ENCODE peak calls at places on chromosomes 13 and 19, in eight cellular contexts. T is heart left ventricle, J is ascending aorta, E is heart right ventricle, W is tibial nerve, Q is aorta, S is cardiac muscle cell, B is IMR-90. A is an unnamed sample. For H3K36me3, the result is how much of the 10 kb centered on the place peaks cover.

GRCh38 chr13:19023115-19023514 is 158.5 kb downstream of the TUBA3C start:
- DNase-seq in T (no peak), J (no peak), E (no peak), W (no peak), Q (no peak), S (no peak), B (no peak), A (no peak)

GRCh38 chr19:33297401-33298145 is 4.8 kb downstream of the CEBPA start:
- DNase-seq in T (peak), J (no peak), E (no peak), W (no peak), Q (no peak), S (no peak), B (no peak), A (peak)

GRCh38 chr19:28960986-28961705 is 251.8 kb downstream of the UQCRFS1 start:
- DNase-seq in T (no peak), J (no peak), E (no peak), W (no peak), Q (no peak), S (no peak), B (peak), A (no peak)

GRCh38 chr19:14616310-14616870 is 33.5 kb downstream of the CLEC17A start:
- DNase-seq in T (no peak), J (no peak), E (no peak), W (no peak), Q (no peak), S (no peak), B (no peak), A (no peak)

GRCh38 chr13:37748913-37749312 is 120.7 kb downstream of the TRPC4 start:
- DNase-seq in T (no peak), J (no peak), E (no peak), W (no peak), Q (no peak), S (no peak), B (no peak), A (no peak)

GRCh38 chr19:8519388-8519787 is 5.4 kb upstream of the ZNF414 start:
- DNase-seq in T (no peak), J (no peak), E (no peak), W (no peak), Q (no peak), S (no peak), B (no peak), A (no peak)

GRCh38 chr19:47075179-47075811 is 26.9 kb upstream of the TMEM160 start:
- DNase-seq in T (no peak), J (no peak), E (no peak), W (no peak), Q (no peak), S (no peak), B (peak), A (no peak)

GRCh38 chr19:52941941-52942370 is 18.7 kb upstream of the ZNF888 start:
- DNase-seq in T (no peak), J (peak), E (peak), W (no peak), Q (no peak), S (peak), B (peak), A (no peak)

GRCh38 chr13:42211704-42212103 is 60.2 kb upstream of the AKAP11 start:
- DNase-seq in T (no peak), J (no peak), E (no peak), W (no peak), Q (no peak), S (no peak), B (peak), A (no peak)

GRCh38 chr19:4719499-4719866 is 4.2 kb downstream of the DPP9 start:
- DNase-seq in T (no peak), J (no peak), E (no peak), W (no peak), Q (no peak), S (no peak), B (no peak), A (no peak)

GRCh38 chr19:4715529-4716221 is 8.0 kb downstream of the DPP9 start:
- DNase-seq in T (no peak), J (peak), E (no peak), W (no peak), Q (peak), S (no peak), B (no peak), A (no peak)

GRCh38 chr19:4720037-4720700 is 3.5 kb downstream of the DPP9 start:
- DNase-seq in T (no peak), J (no peak), E (no peak), W (no peak), Q (no peak), S (no peak), B (no peak), A (no peak)

GRCh38 chr19:4717191-4717965 is 6.3 kb downstream of the DPP9 start:
- DNase-seq in T (no peak), J (no peak), E (no peak), W (peak), Q (no peak), S (no peak), B (peak), A (peak)

DNA sequence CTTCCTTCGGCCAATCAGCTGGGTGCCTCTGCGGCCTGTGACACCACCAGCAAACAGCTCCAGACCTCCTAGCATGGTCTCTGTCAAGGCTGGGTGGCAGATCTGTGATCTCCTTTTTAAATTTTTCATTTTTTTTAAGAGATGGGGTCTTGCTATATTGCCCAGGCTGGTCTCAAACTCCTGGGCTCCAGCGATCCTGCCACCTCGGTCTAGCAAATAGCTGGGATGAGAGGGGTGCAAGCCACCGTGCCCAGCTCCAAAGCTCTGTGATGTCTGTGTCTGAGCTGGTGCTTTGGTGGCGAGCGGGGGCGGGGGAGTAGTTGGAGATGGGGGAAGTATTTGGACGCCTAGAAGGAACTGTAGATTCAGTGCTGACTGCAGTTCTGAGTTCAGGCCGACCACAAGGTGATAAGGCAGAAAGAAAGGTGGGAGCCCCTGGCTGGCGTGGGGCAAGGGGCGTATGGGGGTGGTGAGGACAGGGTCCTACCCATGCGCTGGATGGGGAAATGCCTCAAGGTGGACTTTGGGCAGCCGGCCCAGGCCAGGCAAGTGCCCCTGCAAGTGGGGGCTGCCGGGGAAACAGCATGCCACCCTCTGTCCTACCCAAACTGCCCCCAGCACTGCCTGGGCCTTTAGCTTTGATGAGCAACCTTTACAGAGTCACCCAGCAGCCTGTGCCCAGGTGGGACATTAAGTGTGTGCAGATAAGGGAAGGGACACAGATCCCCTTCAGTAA is 5.5 kb downstream of the DPP9 start:
- DNase-seq in T (no peak), J (no peak), E (no peak), W (no peak), Q (no peak), S (no peak), B (no peak), A (no peak)
- H3K36me3 ChIP-seq in T (half or more), J (under half), E (under half), W (half or more), Q (under half), S (under half), B (half or more), A (half or more)

DNA sequence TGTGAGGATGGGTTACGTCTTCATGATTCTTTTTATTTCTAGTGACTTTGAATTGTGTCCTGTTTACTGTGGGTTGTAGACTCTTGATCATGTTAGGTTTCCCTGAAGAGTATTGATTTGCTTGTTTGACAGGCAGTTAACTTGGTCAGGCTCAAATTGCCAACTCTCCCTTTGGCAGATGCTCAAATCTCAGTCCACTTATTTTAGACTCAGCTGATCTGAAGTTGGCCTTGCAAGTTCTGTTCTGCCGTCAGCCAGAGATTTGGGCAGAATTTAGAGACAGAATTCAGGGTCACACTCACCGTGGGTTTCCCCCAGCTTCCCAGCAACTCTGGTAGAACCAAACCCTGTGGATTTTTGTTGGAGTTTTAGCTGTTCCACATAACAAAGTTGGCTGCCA is 71.6 kb upstream of the TEX29 start:
- DNase-seq in T (no peak), J (no peak), E (no peak), W (no peak), Q (no peak), S (no peak), B (no peak), A (no peak)
- H3K27ac ChIP-seq in T (peak), J (peak), E (peak), W (no peak), Q (peak), S (peak), B (no peak), A (no peak)

GRCh38 chr19:11130824-11131455 is 24.6 kb downstream of the SPC24 start:
- DNase-seq in T (peak), J (peak), E (peak), W (peak), Q (peak), S (peak), B (peak), A (no peak)

GRCh38 chr19:11127905-11128304 is 27.7 kb downstream of the SPC24 start:
- DNase-seq in T (no peak), J (no peak), E (no peak), W (no peak), Q (no peak), S (no peak), B (no peak), A (no peak)

GRCh38 chr19:11131471-11131870 is 24.1 kb downstream of the SPC24 start:
- DNase-seq in T (no peak), J (no peak), E (no peak), W (no peak), Q (no peak), S (no peak), B (no peak), A (no peak)

GRCh38 chr19:11123076-11123567 is 32.5 kb downstream of the SPC24 start:
- DNase-seq in T (no peak), J (no peak), E (no peak), W (no peak), Q (no peak), S (no peak), B (no peak), A (no peak)

GRCh38 chr19:11125994-11126685 is 29.4 kb downstream of the SPC24 start:
- DNase-seq in T (peak), J (peak), E (peak), W (peak), Q (peak), S (peak), B (peak), A (no peak)
- H3K36me3 ChIP-seq in T (half or more), J (under half), E (under half), W (half or more), Q (under half), S (half or more), B (half or more), A (half or more)

GRCh38 chr13:78862460-78862859 is 203.5 kb upstream of the OBI1 start:
- DNase-seq in T (no peak), J (no peak), E (no peak), W (no peak), Q (no peak), S (no peak), B (no peak), A (no peak)
- H3K27ac ChIP-seq in T (no peak), J (no peak), E (no peak), W (no peak), Q (no peak), S (no peak), B (no peak), A (no peak)

GRCh38 chr13:34623331-34623730 is 318.7 kb upstream of the NBEA start:
- DNase-seq in T (no peak), J (no peak), E (no peak), W (no peak), Q (no peak), S (no peak), B (no peak), A (no peak)
- H3K36me3 ChIP-seq in T (under half), J (under half), E (under half), W (under half), Q (under half), S (under half), B (under half), A (under half)

DNA sequence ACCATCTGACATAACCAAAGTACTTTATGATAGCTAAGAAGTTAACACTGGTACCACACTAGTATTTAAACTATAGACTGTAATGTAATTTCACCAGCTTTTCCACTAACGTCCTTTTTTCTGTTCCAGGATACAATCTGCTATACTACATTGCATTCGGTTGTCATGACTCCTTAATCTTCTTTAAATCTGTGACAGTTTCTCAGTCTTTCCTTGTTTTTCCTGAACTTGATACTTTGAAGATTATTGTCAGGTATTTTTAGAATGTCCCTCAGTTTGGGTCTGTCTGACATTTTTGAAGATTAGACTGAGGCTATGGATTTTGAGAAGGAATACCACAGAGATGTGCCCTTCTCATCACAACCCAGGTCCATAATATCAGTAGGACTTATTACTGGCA is 36.6 kb downstream of the NUFIP1 start:
- DNase-seq in T (no peak), J (no peak), E (no peak), W (no peak), Q (no peak), S (no peak), B (no peak), A (no peak)
- H3K27ac ChIP-seq in T (no peak), J (no peak), E (no peak), W (no peak), Q (no peak), S (no peak), B (no peak), A (no peak)